ENCODE peak calls at places on chromosomes 2 and 18, in ten cellular contexts. F is midbrain; Z is adrenal gland; W is A549; V is activated naive CD4-positive, alpha-beta T cell; R is endothelial cell; O is T1000; X is H9; A is left colon; L is NCI-H1417. D is an unnamed sample.

GRCh38 chr2:184654945-184655344 is 56.6 kb downstream of the ZNF804A start:
- DNase-seq in F (no peak), Z (no peak), W (no peak), V (no peak), R (no peak), O (no peak), X (no peak), A (no peak), L (no peak), D (no peak)

GRCh38 chr2:148555622-148556294 is 88.8 kb upstream of the EPC2 start:
- DNase-seq in F (no peak), Z (no peak), W (no peak), V (no peak), R (no peak), O (no peak), X (no peak), A (no peak), L (no peak), D (no peak)

GRCh38 chr18:23798824-23799223 is 109.6 kb downstream of the LAMA3 start:
- DNase-seq in F (no peak), Z (no peak), W (no peak), V (no peak), R (no peak), O (no peak), X (no peak), A (no peak), L (no peak), D (no peak)

GRCh38 chr2:236688563-236689392 is 119.2 kb downstream of the ACKR3 start:
- DNase-seq in F (no peak), Z (no peak), W (no peak), V (no peak), R (no peak), O (no peak), X (no peak), A (no peak), L (no peak), D (no peak)

GRCh38 chr2:58240595-58240937 is 559 bp downstream of the FANCL start:
- DNase-seq in F (peak), Z (no peak), W (no peak), V (no peak), R (no peak), O (no peak), X (no peak), A (no peak), L (peak), D (no peak)

GRCh38 chr2:75608684-75609333 is 37.8 kb upstream of the MRPL19 start:
- DNase-seq in F (peak), Z (peak), W (peak), V (no peak), R (peak), O (peak), X (peak), A (no peak), L (peak), D (peak)

GRCh38 chr2:142048581-142048980 is 82.2 kb downstream of the LRP1B start:
- DNase-seq in F (no peak), Z (no peak), W (no peak), V (no peak), R (no peak), O (no peak), X (no peak), A (no peak), L (no peak), D (no peak)

GRCh38 chr2:7392076-7392787 is 475.0 kb downstream of the RNF144A start:
- DNase-seq in F (no peak), Z (no peak), W (no peak), V (no peak), R (no peak), O (no peak), X (no peak), A (no peak), L (no peak), D (no peak)

GRCh38 chr2:45024600-45025291 is 15.5 kb upstream of the SIX2 start:
- DNase-seq in F (peak), Z (peak), W (peak), V (no peak), R (no peak), O (peak), X (no peak), A (no peak), L (peak), D (no peak)

GRCh38 chr2:224650815-224651439 is 65.2 kb downstream of the CCDC195 start:
- DNase-seq in F (peak), Z (no peak), W (peak), V (no peak), R (peak), O (peak), X (no peak), A (no peak), L (peak), D (no peak)

GRCh38 chr2:238331916-238332315 is 11.6 kb downstream of the TRAF3IP1 start:
- DNase-seq in F (no peak), Z (no peak), W (no peak), V (no peak), R (no peak), O (no peak), X (no peak), A (no peak), L (no peak), D (no peak)

GRCh38 chr2:200677721-200678532 is 92.1 kb downstream of the AOX1 start:
- DNase-seq in F (no peak), Z (peak), W (peak), V (no peak), R (no peak), O (no peak), X (no peak), A (no peak), L (peak), D (no peak)

GRCh38 chr18:70464343-70465114 is 175.7 kb downstream of the SOCS6 start:
- DNase-seq in F (peak), Z (peak), W (peak), V (no peak), R (peak), O (peak), X (peak), A (peak), L (peak), D (peak)

D was measured in transverse colon.